ENCODE peak calls at places on chromosomes 6 and 20, in seven cellular contexts. O is CD8-positive, alpha-beta T cell; C is spleen; Q is keratinocyte; G is CD4-positive, alpha-beta T cell; I is A549; K is HCT116. U is an unnamed sample.

GRCh38 chr20:23765578-23765977 is 14.8 kb upstream of the CST1 start:
- DNase-seq in O (no peak), C (no peak), Q (no peak), G (no peak), I (no peak), K (no peak), U (no peak)

GRCh38 chr6:158647501-158647900 is 2.4 kb upstream of the SYTL3 start:
- DNase-seq in O (no peak), C (no peak), Q (no peak), G (no peak), I (no peak), K (no peak), U (no peak)

GRCh38 chr6:53761036-53761435 is 33.8 kb upstream of the LRRC1 start:
- DNase-seq in O (no peak), C (no peak), Q (no peak), G (no peak), I (no peak), K (no peak), U (no peak)

GRCh38 chr20:57985278-57985677 is 243.2 kb downstream of the ANKRD60 start:
- DNase-seq in O (no peak), C (no peak), Q (no peak), G (no peak), I (no peak), K (no peak), U (no peak)

GRCh38 chr6:52420668-52421358 is 671 bp downstream of the EFHC1 start:
- DNase-seq in O (no peak), C (peak; percentile 79), Q (no peak), G (no peak), I (peak; percentile 67), K (no peak), U (peak; percentile 73)

GRCh38 chr6:28693751-28694443 is 168.2 kb downstream of the GPX5 start:
- DNase-seq in O (no peak), C (no peak), Q (no peak), G (no peak), I (no peak), K (no peak), U (no peak)

GRCh38 chr6:43884660-43885022 is 114.6 kb downstream of the VEGFA start:
- DNase-seq in O (no peak), C (peak; percentile 67), Q (no peak), G (no peak), I (no peak), K (no peak), U (no peak)

GRCh38 chr6:29675561-29675960 is 5.4 kb downstream of the ZFP57 start:
- DNase-seq in O (no peak), C (no peak), Q (no peak), G (no peak), I (no peak), K (no peak), U (no peak)

DNA sequence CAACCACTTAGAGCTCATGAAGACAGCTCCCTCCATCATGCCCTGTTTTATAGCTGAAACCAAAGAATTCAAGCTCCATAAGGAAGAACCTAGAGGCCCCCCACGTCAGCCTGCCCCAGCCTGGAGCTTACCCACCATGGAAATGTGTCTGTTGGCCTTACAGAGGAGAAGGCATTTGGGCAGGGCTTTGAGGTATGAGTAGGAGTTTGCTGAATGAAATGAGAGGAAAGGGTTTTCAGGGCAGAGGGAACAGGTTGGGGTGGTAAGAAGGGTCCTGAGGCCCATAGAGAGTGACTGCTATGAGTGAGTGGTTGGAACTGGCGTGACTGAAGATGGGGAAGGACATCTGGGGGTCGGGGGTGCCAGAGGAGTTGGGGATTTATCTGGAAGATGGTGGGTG is 12.7 kb upstream of the GATA5 start:
- DNase-seq in O (no peak), C (no peak), Q (no peak), G (no peak), I (no peak), K (no peak), U (no peak)
- H3K27ac ChIP-seq in O (no peak overlapping the region), C (no peak overlapping the region), Q (no peak overlapping the region), G (no peak overlapping the region), I (no peak overlapping the region), K (no peak overlapping the region), U (no peak overlapping the region)

GRCh38 chr6:10763006-10763405 is 15.4 kb downstream of the TMEM14B start:
- DNase-seq in O (no peak), C (no peak), Q (no peak), G (no peak), I (no peak), K (no peak), U (no peak)

GRCh38 chr6:10756085-10756484 is 8.5 kb downstream of the TMEM14B start:
- DNase-seq in O (no peak), C (no peak), Q (no peak), G (no peak), I (no peak), K (no peak), U (no peak)

GRCh38 chr6:10759884-10760329 is 12.3 kb downstream of the TMEM14B start:
- DNase-seq in O (no peak), C (no peak), Q (peak; percentile 98), G (no peak), I (peak; percentile 71), K (peak; percentile 78), U (no peak)

GRCh38 chr6:10759312-10759839 is 11.8 kb downstream of the TMEM14B start:
- DNase-seq in O (no peak), C (no peak), Q (peak; percentile 95), G (no peak), I (peak; percentile 91), K (peak; percentile 89), U (no peak)
- H3K27ac ChIP-seq in O (no peak overlapping the region), C (no peak overlapping the region), Q (peak overlapping the region; percentile 89), G (no peak overlapping the region), I (peak overlapping the region; percentile 87), K (peak overlapping the region; percentile 49), U (no peak overlapping the region)

DNA sequence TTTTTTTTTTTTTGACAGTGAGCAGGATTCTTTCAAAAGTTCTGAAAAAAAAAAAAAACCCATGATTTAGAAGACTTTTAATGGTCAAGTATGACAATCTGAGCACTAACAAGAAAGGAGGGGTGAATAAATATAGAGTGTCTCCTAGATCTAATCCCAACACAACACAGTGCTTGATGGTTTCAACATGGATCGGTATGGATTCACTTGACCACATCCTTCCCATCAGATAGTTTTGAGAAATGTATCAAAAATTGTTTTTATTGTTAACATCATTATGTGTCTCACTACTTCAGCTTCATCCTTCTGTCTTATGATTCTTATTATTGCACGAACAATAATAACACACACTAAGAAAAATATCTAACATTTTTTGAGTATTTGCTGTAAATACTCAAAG is 21.0 kb downstream of the KIF13A start:
- DNase-seq in O (no peak), C (no peak), Q (no peak), G (no peak), I (no peak), K (no peak), U (no peak)
- H3K27ac ChIP-seq in O (no peak overlapping the region), C (no peak overlapping the region), Q (no peak overlapping the region), G (no peak overlapping the region), I (no peak overlapping the region), K (no peak overlapping the region), U (no peak overlapping the region)

DNA sequence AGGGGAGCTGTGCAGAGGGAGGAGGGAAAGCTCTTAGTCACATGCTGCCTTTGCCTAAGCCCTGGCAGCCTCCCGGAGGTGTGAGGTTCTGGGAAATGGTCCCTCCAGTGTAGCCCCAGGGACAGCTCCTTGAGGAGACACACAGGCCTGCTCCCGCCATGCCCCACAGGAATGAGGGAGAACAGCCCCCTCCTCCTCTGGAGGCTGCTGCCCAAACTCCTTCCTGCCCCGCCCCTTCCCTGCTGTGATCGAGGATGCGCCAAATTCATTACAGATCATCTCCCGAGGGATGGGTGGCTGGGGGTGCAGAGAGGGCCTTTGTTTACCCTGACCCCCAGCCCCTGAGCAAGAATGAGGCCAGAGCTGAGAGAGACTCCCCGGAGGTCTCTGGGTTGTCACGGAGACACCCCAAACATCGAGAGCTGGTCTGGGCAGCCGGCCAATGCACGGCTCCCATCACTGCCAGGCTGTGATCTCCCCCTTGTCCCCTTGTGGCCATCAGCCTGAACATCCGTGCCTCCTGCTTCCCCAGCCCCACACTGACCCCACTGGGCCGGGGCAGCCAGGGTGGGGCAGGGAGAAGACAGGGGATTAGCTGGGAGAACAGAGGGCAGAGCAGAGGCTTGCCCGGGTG is 8.4 kb downstream of the CYP21A2 start:
- DNase-seq in O (no peak), C (peak; percentile 70), Q (no peak), G (no peak), I (no peak), K (no peak), U (no peak)
- H3K27ac ChIP-seq in O (no peak overlapping the region), C (no peak overlapping the region), Q (no peak overlapping the region), G (no peak overlapping the region), I (peak overlapping the region; percentile 67), K (no peak overlapping the region), U (no peak overlapping the region)

DNA sequence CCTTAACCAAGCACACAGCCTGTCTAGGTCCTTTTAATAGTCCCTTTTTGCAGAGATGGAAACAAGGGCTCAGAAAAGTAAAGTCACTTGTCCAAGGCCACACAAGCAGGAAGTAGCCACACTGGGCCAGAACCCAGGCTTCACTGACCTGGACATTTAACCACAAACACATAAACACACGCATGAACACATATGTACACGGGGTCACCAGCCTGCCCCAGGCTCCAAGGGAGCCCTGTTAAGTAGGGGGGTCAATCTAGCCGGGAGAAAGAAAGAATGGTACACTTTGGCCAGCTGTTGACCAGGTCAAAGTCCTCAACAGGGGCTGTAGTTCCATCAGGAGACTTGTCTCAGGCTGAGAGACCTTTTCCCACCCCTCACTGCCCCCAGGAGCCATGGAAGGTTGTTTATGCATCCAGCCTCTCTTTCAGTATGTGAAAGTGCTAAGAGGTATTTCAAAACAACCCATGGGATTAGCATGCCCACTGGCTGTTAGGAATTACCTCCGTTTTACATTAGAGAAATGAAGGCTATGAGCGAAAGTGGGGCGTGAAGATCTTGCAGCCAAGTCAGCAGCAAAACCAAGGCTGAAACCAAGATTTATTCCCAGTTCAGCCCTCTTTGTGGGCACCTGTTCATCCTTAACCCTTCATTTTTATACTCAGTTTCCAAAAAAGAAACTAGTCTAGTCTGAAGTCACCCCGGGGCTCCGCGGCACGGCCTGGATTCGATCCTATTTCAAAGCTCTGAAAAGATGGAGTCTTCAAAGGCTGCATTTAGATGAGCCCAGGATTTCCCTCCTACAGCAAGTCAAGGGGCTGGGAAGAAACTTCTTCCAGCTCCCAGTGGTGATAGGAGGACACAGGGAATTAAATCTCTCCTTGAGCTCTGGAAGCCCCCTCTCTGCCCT is 9.8 kb downstream of the SDC4 start:
- DNase-seq in O (no peak), C (no peak), Q (no peak), G (no peak), I (no peak), K (no peak), U (no peak)
- H3K27ac ChIP-seq in O (no peak overlapping the region), C (peak overlapping the region; percentile 73), Q (peak overlapping the region; percentile 98), G (no peak overlapping the region), I (peak overlapping the region; percentile 96), K (peak overlapping the region; percentile 84), U (peak overlapping the region; percentile 44)

GRCh38 chr20:63815869-63816268 is 15.2 kb downstream of the ZBTB46 start:
- DNase-seq in O (no peak), C (no peak), Q (no peak), G (no peak), I (no peak), K (no peak), U (no peak)

GRCh38 chr20:63822276-63822696 is 8.8 kb downstream of the ZBTB46 start:
- DNase-seq in O (no peak), C (no peak), Q (no peak), G (no peak), I (no peak), K (no peak), U (no peak)

GRCh38 chr20:63815613-63815862 is 15.5 kb downstream of the ZBTB46 start:
- DNase-seq in O (no peak), C (no peak), Q (no peak), G (no peak), I (no peak), K (no peak), U (no peak)

GRCh38 chr20:63821824-63822223 is 9.2 kb downstream of the ZBTB46 start:
- DNase-seq in O (no peak), C (no peak), Q (no peak), G (no peak), I (no peak), K (no peak), U (no peak)

GRCh38 chr20:63819224-63819917 is 11.7 kb downstream of the ZBTB46 start:
- DNase-seq in O (no peak), C (no peak), Q (no peak), G (no peak), I (peak; percentile 52), K (no peak), U (no peak)
- H3K27ac ChIP-seq in O (no peak overlapping the region), C (peak overlapping the region; percentile 81), Q (no peak overlapping the region), G (no peak overlapping the region), I (no peak overlapping the region), K (no peak overlapping the region), U (no peak overlapping the region)